ENCODE peak calls at places on chromosomes 11 and 22, in ten cellular contexts. Y is osteoblast, P is aorta, F is lower lobe of right lung, X is suprapubic skin, M is mesenchymal stem cell, D is gastrocnemius medialis, T is cardiac muscle cell, U is A549, V is transverse colon. L is an unnamed sample.

GRCh38 chr11:83493918-83494317 is 207.8 kb upstream of the CCDC90B start:
- DNase-seq in X (no peak), D (no peak), V (no peak), M (no peak), Y (no peak), P (no peak), T (no peak), U (no peak), F (no peak), L (no peak)

GRCh38 chr22:44464000-44464399 is 34.0 kb downstream of the RTL6 start:
- DNase-seq in P (no peak), V (no peak), T (no peak), F (no peak), D (no peak), X (no peak), Y (no peak), U (no peak), M (no peak), L (no peak)

GRCh38 chr22:16801571-16801970 is 23.6 kb downstream of the XKR3 start:
- DNase-seq in Y (no peak), P (no peak), V (no peak), F (no peak), U (no peak), X (no peak), T (no peak), D (no peak), M (no peak), L (no peak)

GRCh38 chr11:13850256-13851010 is 112.1 kb upstream of the SPON1 start:
- DNase-seq in U (no peak), V (no peak), X (no peak), T (no peak), D (no peak), P (no peak), Y (no peak), F (no peak), M (no peak), L (no peak)

GRCh38 chr11:124895471-124895971 is 2.1 kb downstream of the ROBO4 start:
- DNase-seq in U (no peak), F (no peak), T (no peak), M (no peak), D (no peak), V (no peak), X (no peak), P (no peak), Y (no peak), L (no peak)

GRCh38 chr22:49936018-49936972 is 17.9 kb downstream of the CRELD2 start:
- DNase-seq in M (peak; percentile 94), P (peak; percentile 97), T (peak; percentile 90), Y (peak; percentile 97), U (no peak), X (peak; percentile 95), D (peak; percentile 95), F (peak; percentile 97), V (peak; percentile 92), L (no peak)

GRCh38 chr11:93054279-93054678 is 84.8 kb downstream of the MTNR1B start:
- DNase-seq in Y (no peak), M (no peak), V (no peak), U (no peak), P (no peak), T (no peak), D (no peak), X (no peak), F (no peak), L (no peak)

GRCh38 chr11:69055598-69056516 is 7.1 kb downstream of the TPCN2 start:
- DNase-seq in D (peak; percentile 59), M (no peak), Y (peak; percentile 87), T (no peak), V (peak; percentile 73), X (no peak), P (peak; percentile 87), U (no peak), F (peak; percentile 79), L (peak; percentile 47)

GRCh38 chr11:100674212-100674611 is 12.9 kb upstream of the ARHGAP42 start:
- DNase-seq in P (no peak), D (no peak), M (peak; percentile 85), U (no peak), F (no peak), X (no peak), Y (no peak), V (no peak), T (no peak), L (no peak)

GRCh38 chr11:95682552-95682951 is 107.0 kb downstream of the FAM76B start:
- DNase-seq in M (no peak), X (no peak), U (no peak), T (no peak), P (no peak), V (no peak), F (no peak), D (no peak), Y (no peak), L (no peak)

DNA sequence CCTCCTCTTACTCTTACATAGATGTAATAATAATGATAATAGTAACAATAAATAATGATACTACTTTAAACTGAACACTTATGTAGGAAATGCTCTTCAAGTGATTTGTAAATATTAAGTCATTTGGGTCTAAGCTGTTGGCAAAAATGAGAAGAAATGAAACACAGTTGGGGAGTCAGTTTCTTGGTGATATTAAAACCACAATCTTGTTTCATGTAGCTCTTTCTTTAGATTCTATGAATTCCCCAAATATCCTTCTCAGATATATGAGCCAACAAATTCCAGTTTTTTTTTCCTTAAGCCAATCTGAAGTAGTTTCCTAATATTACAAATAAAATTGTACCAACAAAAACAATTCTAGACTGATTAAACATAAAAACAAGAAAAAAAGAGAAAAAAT is 1115.6 kb upstream of the CNTN5 start:
- DNase-seq in D (no peak), P (no peak), Y (no peak), V (no peak), T (no peak), U (no peak), M (no peak), F (no peak), X (no peak), L (no peak)
- H3K9me3 ChIP-seq in D (no peaks in the 10 kb centered on the region), P (no peaks in the 10 kb centered on the region), Y (no peaks in the 10 kb centered on the region), V (no peaks in the 10 kb centered on the region), T (no peaks in the 10 kb centered on the region), U (no peaks in the 10 kb centered on the region), M (no peaks in the 10 kb centered on the region), F (no peaks in the 10 kb centered on the region), X (no peaks in the 10 kb centered on the region), L (no peaks in the 10 kb centered on the region)

GRCh38 chr11:33724644-33725035 is 11.6 kb downstream of the CD59 start:
- DNase-seq in V (no peak), D (peak; percentile 79), Y (no peak), M (no peak), U (no peak), T (no peak), P (peak; percentile 65), X (peak; percentile 78), F (no peak), L (no peak)
- H3K4me1 ChIP-seq in V (peaks cover 48% of the 10 kb centered on the region), D (peaks cover 86% of the 10 kb centered on the region), Y (peaks cover 50% of the 10 kb centered on the region), M (peaks cover 25% of the 10 kb centered on the region), U (peaks cover 59% of the 10 kb centered on the region), T (peaks cover 15% of the 10 kb centered on the region), P (peaks cover 2% of the 10 kb centered on the region), X (peaks cover 87% of the 10 kb centered on the region), F (peaks cover 67% of the 10 kb centered on the region), L (peaks cover 84% of the 10 kb centered on the region)

GRCh38 chr11:134758342-134758931 is 346.4 kb upstream of the B3GAT1 start:
- DNase-seq in X (no peak), D (no peak), F (no peak), M (no peak), P (no peak), Y (no peak), U (no peak), T (no peak), V (no peak), L (no peak)
- H3K9me3 ChIP-seq in X (no peaks in the 10 kb centered on the region), D (no peaks in the 10 kb centered on the region), F (no peaks in the 10 kb centered on the region), M (no peaks in the 10 kb centered on the region), P (no peaks in the 10 kb centered on the region), Y (no peaks in the 10 kb centered on the region), U (no peaks in the 10 kb centered on the region), T (no peaks in the 10 kb centered on the region), V (no peaks in the 10 kb centered on the region), L (no peaks in the 10 kb centered on the region)

DNA sequence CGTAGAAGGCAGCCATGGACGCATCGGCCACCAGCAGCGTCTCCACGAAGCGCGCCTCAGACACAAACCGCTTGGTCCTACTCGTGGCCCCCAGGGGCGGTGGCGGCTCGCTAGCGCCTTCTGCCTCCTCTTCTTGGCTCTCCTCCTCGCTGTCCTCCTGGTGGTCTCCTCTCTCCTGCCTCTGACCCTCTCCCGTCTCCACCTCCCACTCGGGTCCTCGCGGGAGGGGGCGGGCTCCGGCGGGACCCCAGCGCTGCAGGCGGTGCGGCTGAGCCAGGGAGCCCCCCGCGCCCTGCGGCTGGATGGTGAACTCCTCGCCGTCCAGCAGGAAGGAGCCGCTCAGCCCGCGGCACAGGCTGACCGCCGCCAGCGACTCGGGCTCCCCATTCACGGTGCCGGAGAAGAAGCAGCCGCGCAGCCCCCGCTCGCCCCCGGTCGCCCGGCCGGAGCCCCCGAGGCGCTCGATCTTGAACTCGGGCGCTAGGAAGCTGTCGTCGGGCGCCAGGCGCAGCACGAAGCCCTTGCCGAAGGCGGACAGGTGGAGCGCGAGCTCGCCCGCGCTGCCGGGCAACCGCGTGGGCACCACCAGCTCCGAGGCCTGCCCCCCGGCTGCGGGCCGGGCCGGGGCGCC is 713 bp downstream of the ADAMTS8 start:
- DNase-seq in M (no peak), U (no peak), Y (peak; percentile 84), X (no peak), F (peak; percentile 42), D (no peak), P (no peak), V (peak; percentile 25), T (peak; percentile 51), L (no peak)
- H3K4me1 ChIP-seq in M (peaks cover 13% of the 10 kb centered on the region), U (peaks cover 9% of the 10 kb centered on the region), Y (peaks cover 14% of the 10 kb centered on the region), X (peaks cover 28% of the 10 kb centered on the region), F (peaks cover 8% of the 10 kb centered on the region), D (peaks cover 8% of the 10 kb centered on the region), P (no peaks in the 10 kb centered on the region), V (peaks cover 16% of the 10 kb centered on the region), T (peaks cover 11% of the 10 kb centered on the region), L (no peaks in the 10 kb centered on the region)

DNA sequence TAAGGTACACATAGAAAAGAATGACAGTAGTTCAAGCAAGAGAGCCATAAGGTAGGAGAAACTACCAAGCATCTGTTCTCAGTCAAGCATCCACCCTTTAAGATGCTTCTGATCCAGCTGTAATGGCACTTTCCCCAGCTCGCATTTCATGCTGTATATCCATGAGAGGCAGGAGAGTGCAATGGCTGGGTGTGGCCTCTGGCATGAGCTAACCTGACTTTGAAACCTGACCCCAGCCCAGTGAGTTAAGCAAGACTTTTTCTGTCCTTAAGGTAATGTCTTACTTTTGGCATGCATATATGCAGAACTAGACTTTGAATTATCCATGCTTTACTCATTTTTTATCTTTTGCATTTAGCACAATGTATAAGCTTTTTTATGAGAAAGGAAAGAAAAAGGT is 79.8 kb upstream of the CNTN5 start:
- DNase-seq in T (peak; percentile 3), M (no peak), V (no peak), D (no peak), U (no peak), P (no peak), Y (no peak), F (no peak), X (no peak), L (peak; percentile 61)
- H3K9me3 ChIP-seq in T (no peaks in the 10 kb centered on the region), M (peaks cover 2% of the 10 kb centered on the region), V (peaks cover 4% of the 10 kb centered on the region), D (no peaks in the 10 kb centered on the region), U (no peaks in the 10 kb centered on the region), P (peaks cover 1% of the 10 kb centered on the region), Y (peaks cover 3% of the 10 kb centered on the region), F (no peaks in the 10 kb centered on the region), X (no peaks in the 10 kb centered on the region), L (no peaks in the 10 kb centered on the region)

GRCh38 chr11:67347964-67348749 is 5.2 kb downstream of the POLD4 start:
- DNase-seq in T (no peak), F (no peak), X (no peak), U (no peak), D (no peak), Y (peak; percentile 49), M (no peak), P (no peak), V (no peak), L (no peak)
- H3K4me1 ChIP-seq in T (peaks cover 4% of the 10 kb centered on the region), F (peaks cover 42% of the 10 kb centered on the region), X (peaks cover 49% of the 10 kb centered on the region), U (peaks cover 76% of the 10 kb centered on the region), D (peaks cover 15% of the 10 kb centered on the region), Y (peaks cover 48% of the 10 kb centered on the region), M (peaks cover 13% of the 10 kb centered on the region), P (no peaks in the 10 kb centered on the region), V (peaks cover 69% of the 10 kb centered on the region), L (peaks cover 20% of the 10 kb centered on the region)

GRCh38 chr11:74871037-74871436 is 77.9 kb downstream of the XRRA1 start:
- DNase-seq in U (no peak), M (peak; percentile 13), F (no peak), T (no peak), P (no peak), V (no peak), Y (no peak), D (no peak), X (no peak), L (no peak)
- H3K9me3 ChIP-seq in U (peaks cover 26% of the 10 kb centered on the region), M (peaks cover 88% of the 10 kb centered on the region), F (peaks cover 79% of the 10 kb centered on the region), T (no peaks in the 10 kb centered on the region), P (peaks cover 31% of the 10 kb centered on the region), V (peaks cover 67% of the 10 kb centered on the region), Y (peaks cover 21% of the 10 kb centered on the region), D (peaks cover 27% of the 10 kb centered on the region), X (peaks cover 69% of the 10 kb centered on the region), L (peaks cover 31% of the 10 kb centered on the region)